ENCODE peak calls at places on chromosomes 1 and 21, in six cellular contexts. I is K562, R is HepG2, Z is H1, E is GM12892, D is GM12878. P is an unnamed sample.
A peak's percentile ranks its signal among the peaks of the same experiment; 100 is the strongest.

GRCh38 chr1:9792156-9793042 is 31.4 kb downstream of the CLSTN1 start:
- DNase-seq in I (peak; percentile 10), R (no peak), Z (no peak), E (no peak), D (no peak), P (no peak)

GRCh38 chr1:67446893-67447292 is 16.7 kb upstream of the SERBP1 start:
- DNase-seq in I (no peak), R (no peak), Z (no peak), E (no peak), D (no peak), P (no peak)

GRCh38 chr1:62429581-62429980 is 7.3 kb upstream of the USP1 start:
- DNase-seq in I (no peak), R (no peak), Z (no peak), E (no peak), D (no peak), P (no peak)

GRCh38 chr1:158039380-158039779 is 45.9 kb downstream of the KIRREL1 start:
- DNase-seq in I (no peak), R (no peak), Z (no peak), E (no peak), D (no peak), P (no peak)

GRCh38 chr1:165287781-165288180 is 68.7 kb downstream of the LMX1A start:
- DNase-seq in I (no peak), R (no peak), Z (no peak), E (no peak), D (no peak), P (no peak)

GRCh38 chr1:225973158-225973557 is 26.0 kb downstream of the SDE2 start:
- DNase-seq in I (peak; percentile 51), R (no peak), Z (no peak), E (no peak), D (no peak), P (no peak)

GRCh38 chr21:33430858-33431257 is 27.6 kb downstream of the IFNGR2 start:
- DNase-seq in I (no peak), R (no peak), Z (no peak), E (no peak), D (no peak), P (no peak)

GRCh38 chr1:40652979-40653378 is 12.5 kb downstream of the RIMS3 start:
- DNase-seq in I (no peak), R (no peak), Z (no peak), E (no peak), D (no peak), P (no peak)

GRCh38 chr1:152998476-152998875 is 3.1 kb upstream of the SPRR3 start:
- DNase-seq in I (no peak), R (no peak), Z (no peak), E (no peak), D (no peak), P (no peak)

GRCh38 chr1:175511496-175511895 is 231.9 kb downstream of the TNR start:
- DNase-seq in I (no peak), R (no peak), Z (no peak), E (no peak), D (no peak), P (no peak)

GRCh38 chr1:36151845-36152203 is 2.5 kb upstream of the TRAPPC3 start:
- DNase-seq in I (no peak), R (no peak), Z (no peak), E (no peak), D (no peak), P (no peak)

GRCh38 chr1:207070811-207071210 is 17.7 kb downstream of the PFKFB2 start:
- DNase-seq in I (no peak), R (no peak), Z (no peak), E (no peak), D (no peak), P (no peak)

GRCh38 chr1:18244762-18245161 is 137.2 kb downstream of the IGSF21 start:
- DNase-seq in I (no peak), R (no peak), Z (no peak), E (no peak), D (no peak), P (no peak)

GRCh38 chr1:111471012-111471411 is 2.8 kb upstream of the C1orf162 start:
- DNase-seq in I (no peak), R (no peak), Z (no peak), E (no peak), D (peak; percentile 77), P (no peak)

GRCh38 chr1:174005032-174005431 is 17.1 kb downstream of the RC3H1 start:
- DNase-seq in I (no peak), R (no peak), Z (no peak), E (peak; percentile 27), D (peak; percentile 83), P (peak; percentile 43)
- TF ChIP-seq POLR2AphosphoS5 in I (no peak), R (no peak), Z (no peak), E (no peak), D (no peak), P (no peak)

DNA sequence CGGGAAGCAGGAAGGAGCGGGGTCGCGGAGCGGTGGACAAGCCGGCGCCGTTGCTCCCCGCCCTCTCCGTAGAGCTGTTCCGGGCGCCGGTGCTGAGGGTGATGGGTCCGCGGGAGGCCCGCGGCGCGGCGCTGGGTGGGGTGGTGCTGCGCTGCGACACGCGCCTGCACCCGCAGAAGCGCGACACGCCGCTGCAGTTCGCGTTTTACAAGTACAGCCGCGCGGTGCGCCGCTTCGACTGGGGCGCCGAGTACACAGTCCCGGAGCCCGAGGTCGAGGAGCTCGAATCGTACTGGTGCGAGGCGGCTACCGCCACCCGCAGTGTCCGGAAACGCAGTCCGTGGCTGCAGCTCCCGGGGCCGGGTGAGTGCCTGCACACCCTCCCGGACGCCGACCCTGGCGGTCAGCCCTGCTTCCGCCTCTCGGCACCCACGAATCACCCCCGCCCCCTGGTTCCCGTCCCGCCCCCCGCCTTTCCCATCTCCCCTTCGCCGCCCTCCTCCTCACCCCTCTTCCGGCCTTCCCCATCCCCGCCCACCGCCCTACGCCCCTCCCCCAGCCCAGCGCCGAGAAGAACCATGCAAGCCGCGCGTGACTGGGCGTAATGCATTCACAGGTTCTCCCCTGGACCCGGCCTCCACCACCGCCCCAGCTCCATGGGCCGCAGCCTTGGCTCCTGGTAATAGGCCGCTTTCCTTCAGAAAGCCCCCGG is 5.4 kb downstream of the FCRLB start:
- DNase-seq in I (peak; percentile 97), R (peak; percentile 55), Z (no peak), E (peak; percentile 70), D (no peak), P (peak; percentile 71)
- TF ChIP-seq POLR2A in I (peak; percentile 95), R (peak; percentile 59), Z (no peak), E (peak; percentile 95), D (peak; percentile 94), P (peak; percentile 89)

DNA sequence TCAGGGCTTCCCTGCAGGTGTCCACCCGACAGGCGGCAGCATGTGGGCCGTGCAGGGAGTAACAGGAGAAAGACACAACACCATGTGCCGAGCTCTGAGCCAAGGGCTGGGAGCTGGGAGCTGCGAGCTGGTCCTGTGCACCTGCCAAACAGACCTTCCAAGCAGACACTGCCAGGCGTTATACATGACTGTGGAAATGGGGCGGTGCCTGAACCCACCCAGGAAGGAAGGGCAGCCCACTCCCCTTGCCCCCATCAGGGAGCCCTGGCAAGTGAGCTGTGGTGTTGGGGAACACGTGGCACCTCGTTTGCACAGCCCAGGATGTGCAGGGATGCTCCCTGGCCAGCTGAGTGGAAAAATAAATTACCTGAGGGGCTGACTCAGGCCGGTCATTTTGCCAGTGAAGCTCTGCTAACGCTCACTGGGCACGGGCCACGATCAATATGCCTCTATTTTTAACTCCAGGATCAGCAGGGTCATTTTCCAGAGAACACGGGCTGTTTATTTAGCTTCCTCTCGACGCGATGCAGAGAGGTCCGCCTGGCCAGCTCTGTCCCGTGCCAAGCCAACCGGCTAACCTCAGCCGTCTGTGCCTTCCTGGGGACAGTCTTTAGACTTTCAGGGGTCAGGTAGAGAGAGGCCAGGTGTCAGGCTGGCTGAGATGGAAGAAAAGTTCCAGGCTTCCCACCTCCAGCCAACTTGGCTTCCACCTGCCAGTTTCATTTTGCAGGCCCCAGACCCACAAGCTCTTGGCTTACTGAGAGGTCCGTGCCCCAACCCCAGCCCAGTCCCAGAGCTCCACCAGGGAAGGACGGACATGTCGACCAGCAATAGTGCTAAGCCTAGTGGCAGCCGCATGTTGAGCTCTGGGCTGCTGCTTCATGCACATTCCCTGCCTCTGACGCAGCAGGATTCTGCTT is 196.7 kb upstream of the VAMP3 start:
- DNase-seq in I (no peak), R (no peak), Z (no peak), E (no peak), D (no peak), P (no peak)
- TF ChIP-seq TAF1 in I (no peak), R (no peak), Z (no peak), E (no peak), D (no peak), P (no peak)

GRCh38 chr1:203374023-203374422 is 23.1 kb upstream of the FMOD start:
- DNase-seq in I (no peak), R (no peak), Z (no peak), E (no peak), D (no peak), P (no peak)
- TF ChIP-seq POLR2AphosphoS5 in I (no peak), R (no peak), Z (no peak), E (no peak), D (no peak), P (no peak)

DNA sequence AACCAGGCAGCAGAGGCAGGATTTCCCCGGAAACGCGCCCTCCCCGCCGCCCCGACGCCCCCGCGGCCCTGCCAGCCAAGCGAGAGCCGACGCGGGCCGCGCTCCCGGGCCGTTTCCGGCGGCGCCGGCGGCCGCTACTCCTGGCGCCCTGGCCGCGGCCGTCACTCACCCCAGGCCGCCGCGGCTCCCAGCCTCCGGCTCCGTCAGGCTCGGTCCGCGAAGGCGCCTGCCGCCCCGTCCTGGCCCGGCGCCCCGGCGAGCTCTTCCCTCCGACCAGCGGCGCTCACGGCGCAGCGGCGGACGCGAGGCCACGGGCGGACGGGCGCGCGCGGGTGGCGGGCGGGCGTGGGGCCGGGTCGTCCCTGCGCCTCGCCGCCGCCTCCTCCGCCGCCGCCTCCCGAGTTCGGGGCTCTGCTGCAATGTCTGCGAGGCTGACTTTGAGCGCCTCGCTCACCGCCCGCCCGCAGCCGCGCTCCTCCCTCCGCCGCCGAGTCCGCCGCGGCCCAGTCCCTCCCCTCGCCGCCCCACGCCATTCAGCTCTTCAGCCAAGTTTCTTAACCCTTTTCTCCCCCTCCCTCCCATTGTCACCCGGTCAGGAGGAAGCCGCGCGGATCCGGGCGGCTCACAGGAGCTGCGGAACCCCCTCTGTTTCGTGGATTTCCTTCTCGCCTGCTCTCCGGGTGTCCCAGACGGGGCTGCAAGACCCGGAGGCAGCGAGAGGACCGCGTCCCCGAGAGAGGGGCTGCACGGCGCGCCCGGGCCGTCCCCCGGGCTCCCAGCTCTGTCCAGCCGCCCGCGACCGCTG is at the start of gene NRIP1:
- DNase-seq in I (peak; percentile 77), R (peak; percentile 78), Z (no peak), E (peak; percentile 51), D (no peak), P (peak; percentile 62)
- TF ChIP-seq POLR2A in I (peak; percentile 61), R (peak; percentile 28), Z (no peak), E (peak; percentile 52), D (peak; percentile 80), P (no peak)